ENCODE peak calls at places on chromosomes 7 and 10, in four cellular contexts. F is IMR-90, Q is HepG2, M is K562. I is an unnamed sample.

GRCh38 chr10:45377321-45377720 is 3.3 kb downstream of the ALOX5 start:
- DNase-seq in Q (no peak), M (no peak), F (no peak), I (no peak)

GRCh38 chr7:159025161-159025779 is 119.4 kb downstream of the VIPR2 start:
- DNase-seq in Q (no peak), M (no peak), F (no peak), I (no peak)

GRCh38 chr10:79132681-79133381 is 64.1 kb downstream of the ZMIZ1 start:
- DNase-seq in F (no peak), Q (no peak), M (peak), I (no peak)

GRCh38 chr7:74405899-74406512 is 47.7 kb upstream of the GTF2IRD1 start:
- DNase-seq in M (peak), F (no peak), Q (no peak), I (no peak)

GRCh38 chr10:84236807-84237198 is 4.5 kb downstream of the LRIT1 start:
- DNase-seq in F (no peak), Q (no peak), M (no peak), I (no peak)

GRCh38 chr10:97762816-97763215 is 9.0 kb downstream of the SFRP5 start:
- DNase-seq in M (no peak), Q (peak), F (no peak), I (no peak)

GRCh38 chr10:46096426-46096825 is 50.4 kb upstream of the MSMB start:
- DNase-seq in M (no peak), F (peak), Q (peak), I (no peak)

GRCh38 chr10:59698326-59698725 is 11.3 kb downstream of the SLC16A9 start:
- DNase-seq in M (no peak), Q (no peak), F (no peak), I (no peak)

GRCh38 chr10:59360605-59361515 is 1.5 kb downstream of the FAM13C start:
- DNase-seq in M (no peak), F (no peak), Q (no peak), I (no peak)

GRCh38 chr7:2104107-2104710 is 128.5 kb downstream of the MAD1L1 start:
- DNase-seq in M (peak), Q (peak), F (peak), I (peak)

GRCh38 chr10:92381543-92381954 is 90.6 kb downstream of the MARCHF5 start:
- DNase-seq in Q (no peak), F (no peak), M (no peak), I (no peak)

GRCh38 chr10:20976891-20977684 is 80.0 kb upstream of the NEBL start:
- DNase-seq in F (no peak), Q (no peak), M (no peak), I (no peak)

GRCh38 chr7:116782177-116782711 is 80.1 kb upstream of the CAPZA2 start:
- DNase-seq in Q (no peak), F (peak), M (no peak), I (no peak)

DNA sequence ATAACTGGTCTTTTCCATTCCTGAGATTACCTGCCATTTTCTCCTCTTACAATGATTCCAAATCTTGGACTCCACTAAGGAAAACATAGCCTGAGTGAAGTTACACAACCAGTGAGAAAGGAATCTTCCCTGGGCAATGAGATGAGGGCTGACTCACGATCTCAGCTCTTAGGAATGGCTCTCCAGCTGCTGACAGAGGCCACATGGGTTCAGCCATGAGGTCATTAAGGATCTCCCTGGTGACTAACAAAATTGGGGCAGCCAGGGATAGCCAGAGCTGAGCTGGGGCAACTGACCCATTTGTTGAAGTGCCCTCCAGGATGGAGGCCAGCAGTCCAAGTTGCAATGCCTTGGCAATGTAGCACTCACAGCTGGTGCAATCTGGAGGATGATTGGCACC is 78.7 kb upstream of the MKLN1 start:
- DNase-seq in F (peak), M (no peak), Q (no peak), I (peak)
- TF ChIP-seq MAZ in F (peak), M (no peak), Q (no peak), I (no peak)

DNA sequence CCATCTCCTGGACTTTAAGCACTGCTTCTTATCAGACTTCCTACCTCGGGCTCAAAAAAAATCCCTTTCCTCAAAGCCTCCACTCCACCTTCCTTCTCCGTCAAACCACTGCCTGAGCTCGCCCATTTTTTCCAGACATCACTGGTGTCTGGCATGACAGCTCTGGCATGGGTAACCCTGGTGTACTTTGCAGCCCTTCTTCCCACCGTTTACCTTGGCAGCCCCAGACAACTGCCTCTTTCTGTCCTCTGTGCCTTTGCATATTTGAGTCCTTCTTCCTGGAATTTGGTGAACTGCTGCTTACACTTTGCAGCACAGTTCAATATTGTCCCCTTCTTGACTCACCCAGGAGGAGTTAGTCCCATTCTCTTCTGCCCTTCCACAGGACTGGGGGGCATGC is 144.6 kb upstream of the TBX20 start:
- DNase-seq in Q (no peak), M (no peak), F (no peak), I (no peak)
- TF ChIP-seq MAZ in Q (no peak), M (no peak), F (no peak), I (no peak)

DNA sequence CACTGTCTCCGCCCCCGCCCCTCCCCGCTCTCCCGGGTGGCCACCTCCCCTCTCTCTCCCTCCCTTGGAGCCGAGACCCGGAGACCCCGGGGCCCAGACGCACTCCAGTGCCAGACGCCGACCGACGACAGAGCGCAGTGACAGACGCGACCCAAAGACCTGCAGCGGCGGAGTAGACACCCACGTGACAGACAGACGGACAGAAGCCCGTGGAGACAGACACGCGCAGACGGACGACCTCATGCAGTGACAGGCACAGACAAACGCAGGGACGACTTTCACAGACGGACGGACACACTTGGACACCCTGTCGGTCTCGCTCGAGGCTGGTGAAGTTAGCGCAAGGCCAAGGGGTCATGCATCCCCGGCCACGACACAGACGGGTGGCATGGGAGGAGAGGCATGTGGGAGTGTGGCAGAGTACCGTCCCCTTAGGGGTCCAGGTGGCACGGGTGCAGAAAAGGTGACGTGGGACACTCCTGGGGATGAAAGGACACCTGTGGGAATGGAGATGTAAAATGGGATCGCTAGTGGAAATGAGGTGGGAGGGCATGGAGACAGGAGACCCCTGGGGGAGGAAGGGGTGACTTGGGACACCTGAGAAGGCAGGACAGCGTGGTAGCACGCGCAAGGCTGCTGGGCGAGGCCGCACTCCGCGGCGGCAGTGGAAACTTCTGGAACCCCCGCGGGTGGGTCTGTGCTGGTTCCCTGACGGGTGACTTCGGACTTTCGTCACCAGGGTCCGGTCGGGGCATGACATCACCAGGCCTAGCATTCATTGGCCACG is 461 bp upstream of the ACHE start:
- DNase-seq in F (no peak), M (peak), Q (no peak), I (peak)
- TF ChIP-seq MAZ in F (no peak), M (no peak), Q (no peak), I (no peak)

GRCh38 chr7:127594490-127594889 is 954 bp downstream of the FSCN3 start:
- DNase-seq in F (no peak), Q (peak), M (no peak), I (no peak)
- TF ChIP-seq MAZ in F (no peak), Q (no peak), M (no peak), I (no peak)

GRCh38 chr7:25598765-25599164 is 370.5 kb upstream of the NPVF start:
- DNase-seq in M (no peak), Q (no peak), F (no peak), I (no peak)
- TF ChIP-seq MAZ in M (no peak), Q (no peak), F (no peak), I (no peak)

GRCh38 chr10:49393757-49394156 is 2.1 kb downstream of the DRGX start:
- DNase-seq in F (no peak), M (no peak), Q (no peak), I (no peak)

GRCh38 chr10:49394933-49395740 is 752 bp downstream of the DRGX start:
- DNase-seq in M (no peak), Q (no peak), F (no peak), I (no peak)

GRCh38 chr10:49396666-49396999 is 744 bp upstream of the DRGX start:
- DNase-seq in M (no peak), Q (no peak), F (no peak), I (no peak)

GRCh38 chr10:49395741-49396665 is at the start of gene DRGX:
- DNase-seq in M (no peak), F (no peak), Q (no peak), I (no peak)

GRCh38 chr10:49393301-49393700 is 2.6 kb downstream of the DRGX start:
- DNase-seq in M (no peak), Q (no peak), F (no peak), I (no peak)
- TF ChIP-seq MAZ in M (no peak), Q (no peak), F (no peak), I (no peak)